ENCODE peak calls at places on chromosomes 5 and 9, in ten cellular contexts. One of them, this sample, is unnamed.

GRCh38 chr9:78932849-78933627 is 636.1 kb downstream of the PSAT1 start:
- DNase-seq in sigmoid colon: no peak
- DNase-seq in lung: no peak
- DNase-seq in WTC11: no peak
- DNase-seq in GM10248: no peak
- DNase-seq in left ventricle myocardium inferior: no peak
- DNase-seq in astrocyte of the spinal cord: peak; percentile 68
- DNase-seq in RWPE1: peak; percentile 68
- DNase-seq in spleen: no peak
- DNase-seq in IMR-90: peak; percentile 85
- DNase-seq in this sample: no peak

GRCh38 chr9:109399258-109399767 is 78.5 kb upstream of the EPB41L4B start:
- DNase-seq in sigmoid colon: no peak
- DNase-seq in lung: no peak
- DNase-seq in WTC11: no peak
- DNase-seq in GM10248: peak; percentile 61
- DNase-seq in left ventricle myocardium inferior: no peak
- DNase-seq in astrocyte of the spinal cord: no peak
- DNase-seq in RWPE1: no peak
- DNase-seq in spleen: no peak
- DNase-seq in IMR-90: no peak
- DNase-seq in this sample: no peak

GRCh38 chr9:131720330-131720729 is 19.5 kb downstream of the RAPGEF1 start:
- DNase-seq in sigmoid colon: no peak
- DNase-seq in lung: no peak
- DNase-seq in WTC11: no peak
- DNase-seq in GM10248: no peak
- DNase-seq in left ventricle myocardium inferior: no peak
- DNase-seq in astrocyte of the spinal cord: no peak
- DNase-seq in RWPE1: no peak
- DNase-seq in spleen: no peak
- DNase-seq in IMR-90: no peak
- DNase-seq in this sample: no peak

GRCh38 chr9:133850937-133851336 is 112.8 kb upstream of the SARDH start:
- DNase-seq in sigmoid colon: no peak
- DNase-seq in lung: no peak
- DNase-seq in WTC11: no peak
- DNase-seq in GM10248: no peak
- DNase-seq in left ventricle myocardium inferior: no peak
- DNase-seq in astrocyte of the spinal cord: no peak
- DNase-seq in RWPE1: no peak
- DNase-seq in spleen: no peak
- DNase-seq in IMR-90: no peak
- DNase-seq in this sample: no peak

GRCh38 chr5:93087326-93087725 is 493.7 kb downstream of the NR2F1-AS1 start:
- DNase-seq in sigmoid colon: no peak
- DNase-seq in lung: no peak
- DNase-seq in WTC11: no peak
- DNase-seq in GM10248: no peak
- DNase-seq in left ventricle myocardium inferior: no peak
- DNase-seq in astrocyte of the spinal cord: no peak
- DNase-seq in RWPE1: no peak
- DNase-seq in spleen: no peak
- DNase-seq in IMR-90: no peak
- DNase-seq in this sample: no peak

GRCh38 chr5:55926476-55926875 is 68.3 kb downstream of the IL6ST start:
- DNase-seq in sigmoid colon: no peak
- DNase-seq in lung: no peak
- DNase-seq in WTC11: no peak
- DNase-seq in GM10248: no peak
- DNase-seq in left ventricle myocardium inferior: no peak
- DNase-seq in astrocyte of the spinal cord: no peak
- DNase-seq in RWPE1: no peak
- DNase-seq in spleen: no peak
- DNase-seq in IMR-90: no peak
- DNase-seq in this sample: no peak

GRCh38 chr5:90921428-90921973 is 362.9 kb downstream of the ADGRV1 start:
- DNase-seq in sigmoid colon: no peak
- DNase-seq in lung: no peak
- DNase-seq in WTC11: no peak
- DNase-seq in GM10248: no peak
- DNase-seq in left ventricle myocardium inferior: no peak
- DNase-seq in astrocyte of the spinal cord: no peak
- DNase-seq in RWPE1: no peak
- DNase-seq in spleen: no peak
- DNase-seq in IMR-90: no peak
- DNase-seq in this sample: no peak

GRCh38 chr9:73116030-73116429 is 35.6 kb upstream of the ANXA1 start:
- DNase-seq in sigmoid colon: no peak
- DNase-seq in lung: no peak
- DNase-seq in WTC11: no peak
- DNase-seq in GM10248: peak; percentile 17
- DNase-seq in left ventricle myocardium inferior: no peak
- DNase-seq in astrocyte of the spinal cord: peak; percentile 81
- DNase-seq in RWPE1: peak; percentile 46
- DNase-seq in spleen: no peak
- DNase-seq in IMR-90: peak; percentile 80
- DNase-seq in this sample: no peak

GRCh38 chr9:101440714-101441230 is 5.2 kb upstream of the ALDOB start:
- DNase-seq in sigmoid colon: no peak
- DNase-seq in lung: no peak
- DNase-seq in WTC11: no peak
- DNase-seq in GM10248: no peak
- DNase-seq in left ventricle myocardium inferior: no peak
- DNase-seq in astrocyte of the spinal cord: no peak
- DNase-seq in RWPE1: no peak
- DNase-seq in spleen: no peak
- DNase-seq in IMR-90: no peak
- DNase-seq in this sample: no peak
- TF ChIP-seq CTCF in sigmoid colon: no peak
- TF ChIP-seq CTCF in lung: no peak
- TF ChIP-seq CTCF in WTC11: no peak
- TF ChIP-seq CTCF in GM10248: no peak
- TF ChIP-seq CTCF in left ventricle myocardium inferior: no peak
- TF ChIP-seq CTCF in astrocyte of the spinal cord: no peak
- TF ChIP-seq CTCF in RWPE1: no peak
- TF ChIP-seq CTCF in spleen: no peak
- TF ChIP-seq CTCF in IMR-90: no peak
- TF ChIP-seq CTCF in this sample: no peak

DNA sequence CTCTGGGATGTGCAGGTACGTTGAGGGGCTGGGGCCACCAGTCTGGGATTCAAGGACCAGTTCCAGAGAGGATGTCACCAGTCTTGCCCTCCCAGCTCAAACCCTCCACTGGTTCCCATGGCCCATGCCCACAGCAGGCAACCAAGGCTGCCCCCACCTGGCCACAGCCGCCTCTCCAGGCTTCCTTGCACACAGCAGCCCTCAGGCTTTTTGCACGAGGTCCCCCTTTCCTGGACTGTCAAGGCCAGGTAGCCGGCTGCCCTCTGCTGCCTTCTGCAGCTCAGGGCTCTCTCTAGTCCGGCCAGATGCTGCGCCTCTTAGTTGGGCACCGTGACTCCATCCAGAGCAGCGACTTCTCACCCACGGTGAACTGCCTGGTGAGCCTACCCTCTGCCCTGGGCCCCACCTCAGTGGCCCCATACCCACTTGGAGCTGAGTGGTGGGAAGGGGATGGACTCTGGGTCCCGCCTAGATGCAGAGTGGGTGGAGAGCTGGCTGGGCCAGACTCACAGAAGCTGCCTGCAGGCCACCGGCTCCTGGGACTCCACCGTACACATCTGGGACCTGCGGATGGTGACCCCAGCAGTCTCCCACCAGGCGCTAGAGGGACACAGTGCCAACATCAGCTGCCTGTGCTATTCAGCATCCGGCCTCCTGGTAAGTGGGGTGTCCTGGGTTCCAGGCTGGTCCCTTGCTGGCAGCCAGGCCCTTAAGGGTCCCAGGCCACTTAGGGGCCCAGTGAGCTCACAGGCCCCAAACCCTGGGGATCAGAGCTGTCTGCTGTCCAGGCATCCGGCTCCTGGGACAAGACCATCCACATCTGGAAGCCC is 2.9 kb downstream of the WDR38 start:
- DNase-seq in sigmoid colon: no peak
- DNase-seq in lung: no peak
- DNase-seq in WTC11: peak; percentile 79
- DNase-seq in GM10248: no peak
- DNase-seq in left ventricle myocardium inferior: no peak
- DNase-seq in astrocyte of the spinal cord: no peak
- DNase-seq in RWPE1: no peak
- DNase-seq in spleen: peak; percentile 77
- DNase-seq in IMR-90: no peak
- DNase-seq in this sample: peak; percentile 78
- TF ChIP-seq CTCF in sigmoid colon: no peak
- TF ChIP-seq CTCF in lung: no peak
- TF ChIP-seq CTCF in WTC11: peak; percentile 18
- TF ChIP-seq CTCF in GM10248: peak; percentile 54
- TF ChIP-seq CTCF in left ventricle myocardium inferior: peak; percentile 36
- TF ChIP-seq CTCF in astrocyte of the spinal cord: peak; percentile 59
- TF ChIP-seq CTCF in RWPE1: peak; percentile 73
- TF ChIP-seq CTCF in spleen: peak; percentile 13
- TF ChIP-seq CTCF in IMR-90: peak; percentile 47
- TF ChIP-seq CTCF in this sample: peak; percentile 55

DNA sequence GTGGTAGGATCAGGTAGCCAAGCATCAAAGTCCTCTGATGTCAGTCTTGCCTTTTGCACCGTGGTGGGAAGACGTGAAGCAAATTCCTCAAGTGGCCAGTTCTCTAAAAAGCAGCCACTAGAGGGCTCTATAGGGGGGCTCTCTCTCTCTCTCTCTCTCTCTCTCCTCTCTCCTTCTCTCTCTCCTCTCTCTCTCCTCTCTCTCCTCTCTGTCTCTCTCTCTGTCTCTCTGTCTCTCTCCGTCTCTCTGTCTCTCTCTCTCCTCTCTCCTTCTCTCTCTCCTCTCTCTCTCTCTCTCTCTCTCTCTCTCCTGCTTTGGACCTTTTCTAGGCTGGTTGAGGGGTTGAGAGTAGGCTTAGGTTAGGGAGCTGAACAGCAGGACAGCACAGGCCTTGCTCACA is 13.9 kb upstream of the OSMR start:
- DNase-seq in sigmoid colon: no peak
- DNase-seq in lung: no peak
- DNase-seq in WTC11: peak; percentile 30
- DNase-seq in GM10248: peak; percentile 20
- DNase-seq in left ventricle myocardium inferior: no peak
- DNase-seq in astrocyte of the spinal cord: peak; percentile 59
- DNase-seq in RWPE1: no peak
- DNase-seq in spleen: no peak
- DNase-seq in IMR-90: peak; percentile 45
- DNase-seq in this sample: peak; percentile 33
- TF ChIP-seq CTCF in sigmoid colon: no peak
- TF ChIP-seq CTCF in lung: peak; percentile 10
- TF ChIP-seq CTCF in WTC11: no peak
- TF ChIP-seq CTCF in GM10248: peak; percentile 40
- TF ChIP-seq CTCF in left ventricle myocardium inferior: peak; percentile 56
- TF ChIP-seq CTCF in astrocyte of the spinal cord: peak; percentile 69
- TF ChIP-seq CTCF in RWPE1: no peak
- TF ChIP-seq CTCF in spleen: peak; percentile 19
- TF ChIP-seq CTCF in IMR-90: peak; percentile 53
- TF ChIP-seq CTCF in this sample: peak; percentile 77

DNA sequence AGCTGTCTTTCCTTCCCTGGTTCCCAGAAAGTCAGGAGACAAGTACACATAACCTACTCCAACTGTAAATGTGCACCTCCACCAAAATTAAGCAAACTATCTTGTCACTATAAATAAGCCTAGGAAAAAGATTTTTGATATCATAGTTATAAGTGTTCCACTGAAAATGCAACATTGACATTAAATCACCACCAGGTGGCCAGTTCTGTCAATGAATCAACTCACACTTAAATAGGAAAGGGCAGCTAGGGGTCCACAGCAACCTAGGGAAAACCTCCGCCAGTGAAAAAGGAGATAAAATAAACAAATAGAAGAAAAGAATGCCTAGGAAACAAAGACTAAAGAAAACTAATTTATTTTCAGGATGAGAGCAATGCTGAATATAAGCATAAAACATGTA is 243.0 kb upstream of the PTPRD start:
- DNase-seq in sigmoid colon: no peak
- DNase-seq in lung: no peak
- DNase-seq in WTC11: no peak
- DNase-seq in GM10248: no peak
- DNase-seq in left ventricle myocardium inferior: no peak
- DNase-seq in astrocyte of the spinal cord: peak; percentile 10
- DNase-seq in RWPE1: peak; percentile 9
- DNase-seq in spleen: no peak
- DNase-seq in IMR-90: no peak
- DNase-seq in this sample: no peak
- TF ChIP-seq CTCF in sigmoid colon: no peak
- TF ChIP-seq CTCF in lung: no peak
- TF ChIP-seq CTCF in WTC11: peak; percentile 29
- TF ChIP-seq CTCF in GM10248: no peak
- TF ChIP-seq CTCF in left ventricle myocardium inferior: no peak
- TF ChIP-seq CTCF in astrocyte of the spinal cord: peak; percentile 28
- TF ChIP-seq CTCF in RWPE1: peak; percentile 17
- TF ChIP-seq CTCF in spleen: no peak
- TF ChIP-seq CTCF in IMR-90: no peak
- TF ChIP-seq CTCF in this sample: peak; percentile 30